ENCODE peak calls at places on chromosomes 1 and 21, in eight cellular contexts. S is choroid plexus epithelial cell, U is lower leg skin, J is AG04450, W is ovary, Y is fibroblast of lung, R is testis, E is GM23248. H is an unnamed sample.

GRCh38 chr1:65264197-65264929 is 45.0 kb upstream of the DNAJC6 start:
- DNase-seq in S (peak), U (no peak), J (no peak), W (no peak), Y (peak), R (no peak), E (peak), H (peak)

GRCh38 chr1:39407496-39407888 is 83.9 kb upstream of the BMP8A start:
- DNase-seq in S (no peak), U (no peak), J (no peak), W (no peak), Y (no peak), R (no peak), E (peak), H (peak)

GRCh38 chr1:205741681-205742080 is 8.3 kb downstream of the NUCKS1 start:
- DNase-seq in S (no peak), U (no peak), J (no peak), W (no peak), Y (no peak), R (no peak), E (no peak), H (no peak)

GRCh38 chr21:43269981-43270670 is 101.3 kb downstream of the CRYAA start:
- DNase-seq in S (no peak), U (no peak), J (no peak), W (no peak), Y (no peak), R (no peak), E (no peak), H (no peak)

GRCh38 chr21:16061194-16061593 is 331.4 kb downstream of the USP25 start:
- DNase-seq in S (no peak), U (no peak), J (no peak), W (no peak), Y (no peak), R (no peak), E (no peak), H (no peak)

GRCh38 chr1:67978988-67979516 is 71.4 kb downstream of the DIRAS3 start:
- DNase-seq in S (peak), U (no peak), J (no peak), W (no peak), Y (peak), R (no peak), E (peak), H (no peak)

GRCh38 chr1:32989160-32989894 is 24.7 kb upstream of the RNF19B start:
- DNase-seq in S (peak), U (peak), J (peak), W (peak), Y (peak), R (peak), E (peak), H (peak)

GRCh38 chr1:21914880-21915640 is 22.1 kb downstream of the HSPG2 start:
- DNase-seq in S (no peak), U (no peak), J (no peak), W (no peak), Y (peak), R (no peak), E (peak), H (peak)

GRCh38 chr1:212760126-212760823 is 31.3 kb downstream of the NSL1 start:
- DNase-seq in S (no peak), U (no peak), J (no peak), W (no peak), Y (no peak), R (no peak), E (peak), H (no peak)

GRCh38 chr1:8568837-8569236 is 248.6 kb downstream of the RERE start:
- DNase-seq in S (no peak), U (no peak), J (no peak), W (no peak), Y (no peak), R (no peak), E (no peak), H (no peak)

GRCh38 chr1:29237906-29238600 is 1.7 kb downstream of the PTPRU start:
- DNase-seq in S (no peak), U (peak), J (no peak), W (peak), Y (peak), R (peak), E (peak), H (peak)

GRCh38 chr1:195141294-195141693 is 1466.9 kb downstream of the KCNT2 start:
- DNase-seq in S (no peak), U (no peak), J (no peak), W (no peak), Y (peak), R (peak), E (no peak), H (no peak)

GRCh38 chr1:232571523-232571922 is 58.4 kb downstream of the SIPA1L2 start:
- DNase-seq in S (no peak), U (no peak), J (no peak), W (no peak), Y (peak), R (no peak), E (peak), H (no peak)

GRCh38 chr1:180193371-180194047 is 36.6 kb upstream of the LHX4 start:
- DNase-seq in S (no peak), U (no peak), J (no peak), W (no peak), Y (no peak), R (no peak), E (no peak), H (no peak)

GRCh38 chr1:67648582-67649326 is 36.2 kb upstream of the GADD45A start:
- DNase-seq in S (no peak), U (no peak), J (no peak), W (no peak), Y (no peak), R (no peak), E (no peak), H (no peak)

GRCh38 chr1:24578846-24579245 is 23.0 kb downstream of the NCMAP start:
- DNase-seq in S (no peak), U (no peak), J (no peak), W (no peak), Y (no peak), R (no peak), E (no peak), H (no peak)

DNA sequence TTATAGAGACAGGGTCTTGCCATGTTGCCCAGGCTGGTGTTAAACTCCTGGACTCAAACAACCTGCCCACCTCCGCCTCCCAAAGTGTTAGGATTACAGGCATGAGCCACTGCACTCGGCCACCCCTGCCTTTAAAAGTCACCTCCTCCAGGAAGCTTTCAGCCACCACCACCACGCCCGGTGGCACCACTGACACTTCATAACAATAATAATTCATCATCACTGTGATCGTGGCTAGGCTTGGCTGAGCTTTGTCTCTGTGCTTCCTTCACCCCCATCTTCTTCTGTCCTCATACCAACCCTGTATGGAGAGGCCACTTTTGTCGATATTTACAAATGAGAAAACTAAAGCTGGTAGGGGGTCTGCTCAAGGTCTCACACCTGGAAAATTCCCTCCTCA is 12.8 kb upstream of the EPHA2 start:
- DNase-seq in S (no peak), U (no peak), J (no peak), W (no peak), Y (no peak), R (no peak), E (no peak), H (no peak)
- H3K4me3 ChIP-seq in S (no peak), U (no peak), J (no peak), W (no peak), Y (no peak), R (no peak), E (no peak), H (no peak)

GRCh38 chr1:1758059-1758621 is 20.1 kb downstream of the NADK start:
- DNase-seq in S (no peak), U (no peak), J (no peak), W (no peak), Y (no peak), R (no peak), E (no peak), H (peak)

GRCh38 chr1:1760345-1760650 is 18.0 kb downstream of the NADK start:
- DNase-seq in S (no peak), U (no peak), J (no peak), W (no peak), Y (no peak), R (no peak), E (no peak), H (no peak)

GRCh38 chr1:1760715-1761114 is 17.6 kb downstream of the NADK start:
- DNase-seq in S (no peak), U (no peak), J (no peak), W (no peak), Y (no peak), R (no peak), E (no peak), H (no peak)

GRCh38 chr1:1758692-1759455 is 19.4 kb downstream of the NADK start:
- DNase-seq in S (no peak), U (no peak), J (no peak), W (no peak), Y (no peak), R (peak), E (no peak), H (peak)

DNA sequence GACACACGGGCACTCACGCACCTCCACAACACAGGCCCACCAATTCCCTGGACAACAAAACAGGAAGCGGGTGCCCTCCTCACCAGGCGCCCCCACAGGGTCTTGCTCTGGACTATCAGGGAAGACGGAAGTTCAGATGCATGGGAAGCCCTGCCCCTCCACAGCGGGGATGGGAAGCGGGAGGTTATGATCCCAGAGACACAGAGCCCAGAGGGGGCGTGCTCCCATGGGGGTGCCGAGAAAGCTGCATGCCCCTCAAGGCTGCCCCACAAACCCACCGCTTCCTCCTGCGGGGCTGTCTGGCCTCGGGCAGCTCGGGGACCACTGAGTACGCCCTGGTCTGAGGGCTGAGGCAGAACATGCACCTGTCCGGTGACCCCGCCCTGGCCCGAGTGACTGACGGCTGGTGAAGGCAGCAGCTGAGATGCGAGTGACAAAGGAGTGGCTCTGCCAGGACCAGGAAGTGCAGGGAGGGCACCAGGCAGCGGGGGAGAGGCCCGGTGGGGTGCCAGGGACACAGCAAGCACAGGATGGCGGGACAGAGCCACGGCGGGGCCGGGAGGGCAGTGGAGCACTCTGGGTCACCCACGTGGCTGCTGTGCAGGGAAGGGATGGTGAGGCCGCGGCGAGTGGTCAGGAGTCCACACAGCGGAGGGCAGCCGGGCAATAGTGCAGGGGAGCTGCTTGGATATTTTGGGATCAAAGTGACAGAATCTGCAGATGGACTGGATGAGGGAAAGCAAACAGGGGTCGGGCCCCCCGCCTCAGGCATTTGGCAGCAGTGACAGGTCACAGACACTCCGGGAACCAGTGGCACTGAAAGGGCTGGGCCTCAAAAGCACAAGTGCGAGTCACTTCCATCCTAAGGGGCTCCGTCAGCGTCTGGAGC is 18.6 kb downstream of the NADK start:
- DNase-seq in S (no peak), U (no peak), J (no peak), W (no peak), Y (no peak), R (no peak), E (no peak), H (no peak)
- H3K4me3 ChIP-seq in S (no peak), U (no peak), J (no peak), W (no peak), Y (no peak), R (no peak), E (no peak), H (no peak)

GRCh38 chr1:98045211-98046030 is 124.6 kb upstream of the DPYD start:
- DNase-seq in S (peak), U (no peak), J (no peak), W (no peak), Y (peak), R (peak), E (peak), H (no peak)
- H3K4me3 ChIP-seq in S (peak), U (no peak), J (peak), W (no peak), Y (peak), R (peak), E (peak), H (no peak)

DNA sequence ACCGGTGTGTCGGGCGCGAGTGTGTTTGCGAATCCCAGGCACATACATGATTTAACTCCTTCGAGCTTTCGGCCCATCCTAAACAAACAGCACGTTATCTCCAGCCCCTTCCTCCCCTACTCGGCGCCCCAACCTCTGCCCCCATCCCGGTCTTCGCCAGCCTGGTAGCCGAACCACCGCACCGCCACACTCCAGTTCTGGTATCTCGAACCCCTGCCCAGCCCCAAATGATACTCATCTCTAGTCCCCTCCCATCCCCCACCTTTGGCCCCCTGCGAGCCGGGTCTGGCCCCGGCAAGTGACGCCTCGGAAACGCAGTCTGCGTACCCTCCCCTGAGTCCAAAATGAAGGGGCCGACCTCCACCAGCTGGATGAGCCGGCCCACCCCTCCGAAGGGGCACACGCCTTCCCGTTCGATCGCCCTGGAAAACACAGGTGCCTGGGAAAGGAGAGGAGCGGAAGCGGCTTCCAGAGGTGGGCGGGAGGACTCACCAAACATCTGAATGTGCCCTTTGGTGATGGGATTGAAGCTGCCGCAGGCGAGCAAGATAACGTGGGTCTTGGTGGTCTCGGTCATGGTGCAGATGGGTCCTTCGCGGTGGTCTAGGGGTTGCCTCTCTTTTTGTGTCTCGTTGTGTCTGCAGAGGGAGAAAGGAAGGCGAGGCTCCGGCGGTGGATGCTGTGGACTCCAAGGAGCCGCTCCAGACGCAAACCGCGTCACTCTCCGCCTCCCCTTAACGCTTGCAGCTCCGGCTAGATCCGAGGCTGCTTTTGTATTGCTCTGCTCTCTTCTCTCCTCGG is at the start of gene NMNAT2:
- DNase-seq in S (peak), U (no peak), J (no peak), W (no peak), Y (peak), R (peak), E (peak), H (peak)
- H3K4me3 ChIP-seq in S (peak), U (no peak), J (peak), W (peak), Y (peak), R (peak), E (peak), H (peak)

GRCh38 chr1:219927298-219927955 is 930 bp downstream of the SLC30A10 start:
- DNase-seq in S (no peak), U (no peak), J (no peak), W (no peak), Y (no peak), R (no peak), E (no peak), H (no peak)
- H3K4me3 ChIP-seq in S (peak), U (peak), J (peak), W (peak), Y (no peak), R (peak), E (peak), H (peak)

GRCh38 chr1:55645286-55645685 is 430.1 kb upstream of the USP24 start:
- DNase-seq in S (no peak), U (no peak), J (no peak), W (no peak), Y (no peak), R (no peak), E (no peak), H (no peak)

GRCh38 chr1:55639526-55639925 is 424.4 kb upstream of the USP24 start:
- DNase-seq in S (no peak), U (no peak), J (no peak), W (no peak), Y (no peak), R (no peak), E (no peak), H (no peak)

GRCh38 chr1:55639051-55639450 is 423.9 kb upstream of the USP24 start:
- DNase-seq in S (no peak), U (no peak), J (no peak), W (no peak), Y (no peak), R (no peak), E (no peak), H (no peak)

GRCh38 chr1:55636691-55637090 is 421.5 kb upstream of the USP24 start:
- DNase-seq in S (no peak), U (no peak), J (no peak), W (no peak), Y (no peak), R (no peak), E (peak), H (no peak)

DNA sequence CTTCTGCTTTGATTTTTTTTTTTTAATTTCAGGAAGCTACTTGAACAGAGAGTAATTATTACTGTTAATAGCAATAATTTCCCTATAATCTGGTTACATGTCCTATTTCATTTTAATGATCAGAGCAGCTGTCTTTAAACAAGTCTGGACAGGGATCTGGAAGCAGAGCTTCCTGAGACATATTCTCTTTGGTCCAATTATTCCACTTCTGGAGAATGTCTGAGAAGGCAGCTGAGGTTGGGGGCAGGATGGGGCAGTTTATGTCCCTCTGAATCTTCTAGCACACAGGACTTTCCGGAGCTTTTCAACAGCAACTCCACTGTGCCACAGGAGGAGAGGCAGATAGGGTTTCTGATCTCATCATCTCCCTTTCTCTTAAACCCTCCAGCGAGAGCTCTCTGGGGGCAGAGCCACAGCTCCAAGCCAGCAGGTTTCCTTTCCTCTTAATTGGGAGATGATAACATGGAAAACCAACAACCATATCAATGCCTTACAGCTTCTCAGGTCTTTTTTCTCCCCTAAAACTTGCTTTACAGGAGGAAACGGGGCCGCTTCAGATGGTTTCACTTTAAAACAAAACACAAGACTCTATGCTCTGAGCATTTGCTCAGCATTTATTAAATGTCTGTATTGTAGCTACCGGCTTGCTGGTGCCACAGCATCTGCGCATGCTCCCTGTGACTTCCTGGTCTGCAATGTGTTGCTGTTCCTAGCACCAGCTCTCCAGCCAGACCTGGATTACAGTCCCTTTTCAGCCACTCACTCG is 425.7 kb upstream of the USP24 start:
- DNase-seq in S (peak), U (no peak), J (no peak), W (peak), Y (peak), R (peak), E (peak), H (peak)
- H3K4me3 ChIP-seq in S (peak), U (no peak), J (no peak), W (peak), Y (no peak), R (peak), E (peak), H (no peak)

GRCh38 chr1:149987297-149987595 is 23.3 kb downstream of the OTUD7B start:
- DNase-seq in S (no peak), U (no peak), J (no peak), W (no peak), Y (no peak), R (no peak), E (peak), H (no peak)

GRCh38 chr1:149986486-149987296 is 23.8 kb downstream of the OTUD7B start:
- DNase-seq in S (peak), U (no peak), J (peak), W (no peak), Y (peak), R (no peak), E (peak), H (no peak)
- H3K4me3 ChIP-seq in S (no peak), U (no peak), J (peak), W (no peak), Y (no peak), R (no peak), E (peak), H (no peak)

GRCh38 chr1:47562147-47562546 is 124.3 kb downstream of the FOXD2 start:
- DNase-seq in S (no peak), U (no peak), J (no peak), W (no peak), Y (no peak), R (no peak), E (no peak), H (no peak)

GRCh38 chr1:47565676-47566075 is 127.8 kb downstream of the FOXD2 start:
- DNase-seq in S (no peak), U (no peak), J (no peak), W (no peak), Y (no peak), R (no peak), E (no peak), H (no peak)

GRCh38 chr1:47562799-47563198 is 125.0 kb downstream of the FOXD2 start:
- DNase-seq in S (no peak), U (no peak), J (no peak), W (no peak), Y (no peak), R (no peak), E (no peak), H (no peak)

GRCh38 chr1:47563206-47563605 is 125.4 kb downstream of the FOXD2 start:
- DNase-seq in S (no peak), U (peak), J (no peak), W (no peak), Y (no peak), R (no peak), E (no peak), H (no peak)

DNA sequence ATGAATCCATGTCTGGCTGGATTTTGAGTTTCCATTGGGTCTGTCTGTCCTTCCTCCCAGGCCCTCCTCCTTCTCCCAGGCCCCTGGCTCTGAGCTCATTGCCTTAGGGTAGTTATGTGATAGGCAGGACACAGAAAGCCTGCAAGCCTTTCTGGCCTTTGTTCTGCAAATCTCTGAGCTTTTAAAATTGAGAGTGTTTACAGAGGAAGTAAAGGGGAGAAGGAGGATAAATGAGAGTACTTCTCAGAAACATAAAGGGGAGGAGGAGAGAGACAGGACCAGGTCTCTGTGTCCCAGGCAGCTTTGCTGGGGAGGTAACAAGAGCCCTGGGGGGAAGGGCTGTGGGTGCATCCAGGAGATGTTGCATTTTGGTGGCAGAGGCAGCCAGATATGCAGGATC is 126.7 kb downstream of the FOXD2 start:
- DNase-seq in S (no peak), U (no peak), J (no peak), W (no peak), Y (no peak), R (no peak), E (no peak), H (no peak)
- H3K4me3 ChIP-seq in S (no peak), U (no peak), J (no peak), W (no peak), Y (no peak), R (no peak), E (no peak), H (no peak)